ENCODE peak calls at places on chromosomes 5 and 9, in nine cellular contexts. U is effector memory CD4-positive, alpha-beta T cell; D is naive thymus-derived CD4-positive, alpha-beta T cell; V is transverse colon; H is Peyer's patch; C is Panc1; N is neural progenitor cell; X is CD8-positive, alpha-beta memory T cell; K is mesendoderm. F is an unnamed sample.

GRCh38 chr5:31182146-31182545 is 11.3 kb upstream of the CDH6 start:
- DNase-seq in U (no peak), D (no peak), V (no peak), H (no peak), C (no peak), N (no peak), X (no peak), K (no peak), F (no peak)

GRCh38 chr9:128716581-128717254 is 7.2 kb downstream of the ZDHHC12 start:
- DNase-seq in U (no peak), D (no peak), V (peak; percentile 42), H (peak; percentile 36), C (no peak), N (no peak), X (no peak), K (no peak), F (no peak)

GRCh38 chr9:87359264-87359663 is 138.4 kb upstream of the DAPK1 start:
- DNase-seq in U (no peak), D (no peak), V (no peak), H (no peak), C (no peak), N (no peak), X (no peak), K (no peak), F (no peak)

GRCh38 chr5:83718195-83718825 is 2.3 kb downstream of the HAPLN1 start:
- DNase-seq in U (no peak), D (peak; percentile 2), V (peak; percentile 17), H (no peak), C (peak; percentile 24), N (peak; percentile 82), X (no peak), K (peak; percentile 84), F (peak; percentile 5)

GRCh38 chr5:64635056-64635686 is 55.1 kb upstream of the SHISAL2B start:
- DNase-seq in U (no peak), D (peak; percentile 39), V (no peak), H (no peak), C (peak; percentile 28), N (peak; percentile 27), X (peak; percentile 9), K (peak; percentile 34), F (no peak)

GRCh38 chr9:3244963-3245653 is 280.7 kb downstream of the RFX3 start:
- DNase-seq in U (no peak), D (no peak), V (no peak), H (no peak), C (no peak), N (no peak), X (no peak), K (peak; percentile 14), F (no peak)

GRCh38 chr5:56003179-56003578 is 8.4 kb upstream of the IL6ST start:
- DNase-seq in U (no peak), D (no peak), V (peak; percentile 75), H (peak; percentile 73), C (no peak), N (no peak), X (no peak), K (no peak), F (no peak)

GRCh38 chr9:86350006-86350755 is 4.0 kb downstream of the TUT7 start:
- DNase-seq in U (no peak), D (no peak), V (no peak), H (no peak), C (no peak), N (no peak), X (no peak), K (no peak), F (no peak)

GRCh38 chr9:109520475-109521132 is 22.5 kb upstream of the PTPN3 start:
- DNase-seq in U (no peak), D (no peak), V (peak; percentile 71), H (peak; percentile 54), C (peak; percentile 75), N (peak; percentile 85), X (no peak), K (peak; percentile 84), F (peak; percentile 82)

GRCh38 chr5:87722286-87722685 is 309.6 kb upstream of the CCNH start:
- DNase-seq in U (no peak), D (no peak), V (no peak), H (no peak), C (no peak), N (no peak), X (no peak), K (no peak), F (no peak)

GRCh38 chr9:129888085-129888808 is 53.0 kb downstream of the USP20 start:
- DNase-seq in U (peak; percentile 94), D (peak; percentile 90), V (peak; percentile 84), H (peak; percentile 60), C (no peak), N (no peak), X (peak; percentile 98), K (no peak), F (no peak)

GRCh38 chr9:129886226-129887174 is 51.2 kb downstream of the USP20 start:
- DNase-seq in U (peak; percentile 69), D (peak; percentile 77), V (peak; percentile 52), H (no peak), C (no peak), N (no peak), X (peak; percentile 81), K (no peak), F (peak; percentile 26)

GRCh38 chr9:129888809-129889460 is 53.7 kb downstream of the USP20 start:
- DNase-seq in U (no peak), D (no peak), V (no peak), H (no peak), C (no peak), N (no peak), X (peak; percentile 74), K (no peak), F (no peak)

GRCh38 chr9:129885670-129886106 is 50.4 kb downstream of the USP20 start:
- DNase-seq in U (peak; percentile 81), D (peak; percentile 82), V (peak; percentile 97), H (peak; percentile 92), C (peak; percentile 24), N (peak; percentile 92), X (peak; percentile 86), K (peak; percentile 91), F (peak; percentile 94)

DNA sequence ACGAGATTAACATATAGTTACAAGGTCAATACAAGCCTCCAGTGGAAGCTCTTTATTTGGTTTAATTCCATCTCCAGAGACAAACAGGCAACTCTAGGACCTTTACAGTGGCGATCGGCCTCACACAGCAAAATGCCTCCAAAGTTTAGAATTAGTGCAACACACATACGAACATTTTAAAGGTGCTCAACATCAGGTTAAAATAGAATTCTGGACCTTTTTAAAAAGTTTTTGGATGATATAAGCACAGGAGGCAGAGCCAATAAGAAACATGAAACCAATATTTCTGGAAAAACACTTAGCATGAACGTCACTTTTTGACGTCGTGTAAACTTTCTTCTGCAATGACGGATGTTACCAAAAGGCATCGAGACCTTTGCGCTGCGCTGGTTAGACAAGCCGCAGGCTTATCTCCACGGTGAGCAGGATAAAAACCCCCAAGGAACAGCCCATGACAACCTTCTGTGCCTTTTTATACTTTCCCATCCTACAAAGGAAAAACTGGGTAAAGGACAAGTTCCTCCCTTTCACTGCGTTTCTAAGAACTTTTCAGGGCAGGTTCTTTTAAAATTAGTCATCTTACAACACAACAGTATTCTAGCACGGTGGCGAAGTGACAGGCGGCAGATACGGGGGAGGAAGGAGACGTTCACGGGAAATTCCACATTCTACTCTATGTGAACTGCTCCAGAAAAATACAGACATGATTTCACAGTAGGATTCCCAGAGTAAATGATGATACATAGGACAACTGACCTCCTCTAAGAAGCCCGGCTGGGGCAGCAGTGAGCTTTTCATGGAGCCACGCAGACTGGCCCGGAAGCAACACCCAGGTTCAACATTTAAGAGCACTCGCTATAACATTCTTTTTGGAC is 52.2 kb downstream of the USP20 start:
- DNase-seq in U (peak; percentile 71), D (peak; percentile 79), V (peak; percentile 45), H (no peak), C (no peak), N (no peak), X (peak; percentile 87), K (no peak), F (no peak)
- H3K27ac ChIP-seq in U (peak overlapping the region; percentile 99), D (peak overlapping the region; percentile 99), V (peak overlapping the region; percentile 85), H (peak overlapping the region; percentile 84), C (no peak overlapping the region), N (no peak overlapping the region), X (peak overlapping the region; percentile 91), K (no peak overlapping the region), F (no peak overlapping the region)

DNA sequence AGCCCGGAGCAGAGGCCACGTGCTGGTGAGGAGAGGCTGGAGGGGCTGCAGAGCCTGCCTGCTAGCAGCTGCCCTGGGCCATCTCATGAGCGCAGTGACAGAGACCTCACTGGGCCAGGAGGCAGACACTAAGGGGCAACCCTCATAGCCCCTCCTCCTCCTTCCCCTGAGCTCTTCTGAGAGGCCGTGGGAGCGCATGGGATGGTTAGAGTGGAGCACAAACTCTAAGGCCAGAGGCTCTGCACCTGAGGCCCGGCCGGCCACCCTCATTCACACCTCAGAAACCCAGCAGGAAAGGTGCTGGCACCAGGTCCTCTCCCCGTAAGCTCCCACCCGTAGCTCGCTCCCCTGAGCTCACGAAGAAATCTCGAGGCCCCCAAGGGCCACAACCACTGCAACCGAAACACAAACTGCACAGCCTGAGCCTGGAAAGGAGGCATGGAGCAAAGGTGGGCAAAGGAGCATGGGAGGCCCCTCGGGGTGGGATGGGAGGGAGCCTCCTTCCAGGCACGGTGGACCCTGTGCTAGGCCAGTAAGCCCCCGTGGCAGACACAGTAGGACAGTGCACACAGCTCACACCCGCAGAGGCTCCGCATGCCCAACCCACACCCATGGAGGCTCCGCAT is 17.7 kb downstream of the CAMSAP1 start:
- DNase-seq in U (no peak), D (no peak), V (no peak), H (no peak), C (no peak), N (peak; percentile 27), X (no peak), K (no peak), F (no peak)
- H3K27ac ChIP-seq in U (no peak overlapping the region), D (no peak overlapping the region), V (no peak overlapping the region), H (no peak overlapping the region), C (no peak overlapping the region), N (peak overlapping the region; percentile 53), X (no peak overlapping the region), K (no peak overlapping the region), F (no peak overlapping the region)

DNA sequence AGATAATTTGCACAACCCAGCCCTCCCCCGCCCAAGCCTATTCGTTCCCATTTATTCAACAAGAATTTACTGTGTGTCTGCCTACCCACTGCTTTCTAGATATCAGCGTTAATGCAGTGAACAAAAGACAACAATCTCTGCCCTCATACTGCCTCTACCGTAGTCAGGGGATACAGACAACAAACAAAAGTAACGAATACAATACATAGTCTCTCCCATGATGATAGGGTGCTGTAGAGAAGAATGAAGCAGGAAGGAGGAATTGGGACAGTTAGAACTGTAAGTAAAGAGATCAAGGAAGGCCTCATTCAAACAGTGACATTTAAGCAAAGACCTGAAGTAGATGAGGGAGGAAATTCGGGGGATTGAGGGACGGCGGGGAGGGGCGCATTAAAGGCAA is 1.7 kb downstream of the GFM2 start:
- DNase-seq in U (no peak), D (no peak), V (no peak), H (no peak), C (no peak), N (peak; percentile 7), X (no peak), K (peak; percentile 96), F (no peak)
- H3K27ac ChIP-seq in U (no peak overlapping the region), D (no peak overlapping the region), V (no peak overlapping the region), H (no peak overlapping the region), C (peak overlapping the region; percentile 98), N (no peak overlapping the region), X (no peak overlapping the region), K (peak overlapping the region; percentile 23), F (no peak overlapping the region)

DNA sequence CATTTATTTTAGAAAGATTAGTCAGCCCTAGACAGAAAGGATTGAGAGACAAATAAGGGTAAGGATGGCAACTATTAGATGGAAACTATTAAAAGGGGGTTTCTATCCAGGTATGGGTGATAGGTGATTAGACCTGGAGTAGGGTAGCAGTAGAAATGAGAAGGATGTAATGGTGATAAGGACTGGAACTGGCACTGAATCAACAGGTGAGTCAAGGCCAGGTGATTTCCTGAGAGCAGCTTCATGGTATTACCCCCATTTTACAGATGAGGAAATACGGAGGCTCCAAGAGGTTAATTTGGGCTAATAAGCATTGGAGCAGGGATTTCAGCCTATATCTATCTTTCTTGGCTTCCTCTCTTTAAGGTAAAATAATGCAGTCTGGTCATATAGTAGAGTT is 55.7 kb downstream of the CAST start:
- DNase-seq in U (no peak), D (no peak), V (no peak), H (no peak), C (no peak), N (no peak), X (no peak), K (no peak), F (no peak)
- H3K27ac ChIP-seq in U (no peak overlapping the region), D (no peak overlapping the region), V (no peak overlapping the region), H (peak overlapping the region; percentile 6), C (no peak overlapping the region), N (no peak overlapping the region), X (no peak overlapping the region), K (no peak overlapping the region), F (no peak overlapping the region)

F was measured in pancreas.